ENCODE peak calls at places on chromosomes 12 and 14, in seven cellular contexts. A, I, K, Q, Z, U and E are unnamed samples.
A peak's percentile ranks its signal among the peaks of the same experiment; 100 is the strongest.

GRCh38 chr14:26522985-26523384 is 74.8 kb downstream of the NOVA1 start:
- DNase-seq in I (no peak), Q (no peak), U (no peak), A (no peak), Z (no peak), K (no peak), E (peak; percentile 13)

GRCh38 chr12:89040146-89040964 is 311.9 kb downstream of the DUSP6 start:
- DNase-seq in A (peak; percentile 37), I (peak; percentile 26), Q (peak; percentile 15), Z (peak; percentile 16), U (no peak), K (peak; percentile 32), E (peak; percentile 61)

GRCh38 chr14:102594514-102595175 is 2.2 kb downstream of the RCOR1 start:
- DNase-seq in Z (no peak), A (peak; percentile 26), Q (peak; percentile 59), I (peak; percentile 35), U (peak; percentile 86), K (peak; percentile 36), E (peak; percentile 74)

GRCh38 chr12:102879144-102879763 is 37.8 kb downstream of the PAH start:
- DNase-seq in U (peak; percentile 82), I (no peak), K (no peak), A (no peak), Z (no peak), Q (peak; percentile 79), E (peak; percentile 53)

GRCh38 chr14:92517761-92518160 is 4.2 kb downstream of the RIN3 start:
- DNase-seq in A (no peak), Q (no peak), I (no peak), U (no peak), K (no peak), Z (no peak), E (no peak)

GRCh38 chr12:127485528-127485927 is 781.4 kb upstream of the TMEM132C start:
- DNase-seq in K (no peak), A (no peak), I (no peak), Z (no peak), U (no peak), Q (peak; percentile 96), E (peak; percentile 93)

GRCh38 chr12:60494249-60494648 is 898.4 kb downstream of the SLC16A7 start:
- DNase-seq in Q (peak; percentile 55), Z (no peak), I (no peak), U (no peak), K (no peak), A (no peak), E (peak; percentile 73)

GRCh38 chr12:81819991-81820633 is 61.0 kb upstream of the PPFIA2 start:
- DNase-seq in U (no peak), K (no peak), Q (no peak), I (no peak), A (no peak), Z (no peak), E (peak; percentile 18)

GRCh38 chr12:57845478-57846284 is 848 bp downstream of the CTDSP2 start:
- DNase-seq in U (no peak), Z (peak; percentile 41), K (peak; percentile 36), Q (peak; percentile 55), I (peak; percentile 47), A (no peak), E (peak; percentile 41)